ENCODE peak calls at places on chromosomes 12 and 14, in nine cellular contexts. N is RWPE1, U is NB4, I is HS-27A, D is fibroblast of villous mesenchyme, H is OCI-M1, V is non-pigmented ciliary epithelial cell, J is immature natural killer cell, T is frontal cortex. L is an unnamed sample.

GRCh38 chr14:102988054-102988453 is 65.6 kb downstream of the AMN start:
- DNase-seq in U (no peak), D (peak), N (no peak), J (no peak), V (no peak), I (no peak), H (peak), T (no peak), L (no peak)

GRCh38 chr12:12072064-12072760 is 1.5 kb downstream of the BCL2L14 start:
- DNase-seq in D (no peak), I (no peak), U (no peak), H (no peak), N (no peak), J (no peak), T (no peak), V (no peak), L (no peak)

GRCh38 chr14:69005432-69006148 is 26.5 kb upstream of the ACTN1 start:
- DNase-seq in U (peak), J (no peak), V (peak), H (no peak), I (peak), T (no peak), N (peak), D (peak), L (no peak)

GRCh38 chr12:130192667-130193345 is 30.5 kb downstream of the FZD10 start:
- DNase-seq in V (no peak), H (no peak), I (no peak), J (no peak), D (no peak), T (no peak), U (no peak), N (no peak), L (no peak)

GRCh38 chr12:11654338-11654737 is 4.9 kb downstream of the ETV6 start:
- DNase-seq in H (no peak), J (no peak), U (peak), N (no peak), D (no peak), I (no peak), V (no peak), T (no peak), L (no peak)

GRCh38 chr12:11635341-11635740 is 14.1 kb upstream of the ETV6 start:
- DNase-seq in V (no peak), N (peak), I (no peak), J (no peak), H (no peak), U (no peak), D (no peak), T (no peak), L (no peak)

GRCh38 chr12:1357171-1357570 is 237.2 kb downstream of the FBXL14 start:
- DNase-seq in I (peak), D (peak), U (no peak), J (no peak), H (no peak), N (no peak), V (no peak), T (no peak), L (no peak)

GRCh38 chr12:2973566-2973965 is 14.4 kb downstream of the TEAD4 start:
- DNase-seq in N (no peak), U (no peak), V (no peak), J (no peak), H (no peak), D (no peak), I (no peak), T (no peak), L (no peak)

GRCh38 chr14:50527970-50528369 is 4.4 kb downstream of the MAP4K5 start:
- DNase-seq in V (no peak), T (no peak), N (no peak), J (no peak), D (peak), I (no peak), H (no peak), U (no peak), L (no peak)

GRCh38 chr12:12582895-12583303 is 20.2 kb upstream of the DUSP16 start:
- DNase-seq in H (no peak), I (no peak), V (no peak), D (peak), U (peak), T (no peak), N (no peak), J (no peak), L (no peak)

GRCh38 chr14:29821665-29822429 is 105.8 kb downstream of the PRKD1 start:
- DNase-seq in V (no peak), T (no peak), J (no peak), I (no peak), U (no peak), N (no peak), D (no peak), H (no peak), L (peak)

GRCh38 chr12:8849785-8850184 is 27.4 kb downstream of the A2ML1 start:
- DNase-seq in I (no peak), J (no peak), D (no peak), H (peak), T (no peak), V (no peak), N (no peak), U (peak), L (no peak)

GRCh38 chr14:75433631-75434556 is 6.1 kb downstream of the JDP2 start:
- DNase-seq in U (no peak), D (peak), J (no peak), N (no peak), I (no peak), T (no peak), V (no peak), H (no peak), L (no peak)

GRCh38 chr14:101466456-101467180 is 94.7 kb upstream of the DIO3 start:
- DNase-seq in J (no peak), I (no peak), U (no peak), H (no peak), N (no peak), V (no peak), D (no peak), T (no peak), L (no peak)

GRCh38 chr14:21867541-21867940 is 193.9 kb upstream of the OR4E1 start:
- DNase-seq in D (no peak), I (no peak), V (peak), J (no peak), H (no peak), U (no peak), N (peak), T (no peak), L (no peak)

GRCh38 chr12:75161495-75161894 is 48.1 kb downstream of the KCNC2 start:
- DNase-seq in D (no peak), U (no peak), I (no peak), H (no peak), V (no peak), J (no peak), N (no peak), T (no peak), L (no peak)

GRCh38 chr12:54036620-54037359 is 3.9 kb downstream of the HOXC5 start:
- DNase-seq in N (no peak), I (no peak), J (no peak), H (no peak), T (no peak), V (no peak), U (peak), D (no peak), L (no peak)

GRCh38 chr12:69059465-69060457 is 126.8 kb upstream of the CPM start:
- DNase-seq in V (peak), H (no peak), D (peak), U (peak), T (no peak), J (no peak), I (peak), N (peak), L (no peak)

GRCh38 chr12:46200551-46200950 is 68.3 kb downstream of the SLC38A1 start:
- DNase-seq in H (no peak), U (no peak), J (no peak), I (no peak), D (no peak), T (no peak), V (no peak), N (no peak), L (no peak)

GRCh38 chr12:86256169-86256568 is at the start of gene MGAT4C:
- DNase-seq in N (no peak), I (no peak), J (no peak), U (no peak), V (no peak), H (no peak), T (no peak), D (no peak), L (peak)

GRCh38 chr14:101823511-101824120 is 62.1 kb downstream of the PPP2R5C start:
- DNase-seq in U (no peak), J (peak), H (peak), T (no peak), I (no peak), D (peak), N (no peak), V (no peak), L (no peak)

GRCh38 chr12:6394398-6394797 is 10.4 kb downstream of the LTBR start:
- DNase-seq in V (no peak), T (peak), H (no peak), N (no peak), D (no peak), J (no peak), I (no peak), U (no peak), L (no peak)

GRCh38 chr12:28023156-28023887 is 50.8 kb upstream of the PTHLH start:
- DNase-seq in D (peak), V (peak), I (peak), U (peak), H (no peak), T (no peak), J (no peak), N (peak), L (no peak)

L was measured in NCI-H2227 treated with DMSO at 0.1 percent for 48 hours.